ENCODE peak calls at places on chromosomes 11 and 22, in seven cellular contexts. One of them, this sample, is unnamed.

GRCh38 chr22:33789690-33790253 is 130.5 kb downstream of the LARGE1 start:
- DNase-seq in fibroblast of pulmonary artery: no peak
- DNase-seq in upper lobe of right lung: no peak
- DNase-seq in OCI-LY7: no peak
- DNase-seq in progenitor cell of endocrine pancreas: no peak
- DNase-seq in activated CD4-positive, alpha-beta memory T cell treated with anti-CD3 and anti-CD28 coated beads for 36 hours: no peak
- DNase-seq in stimulated activated CD8-positive, alpha-beta memory T cell treated with anti-CD3 and anti-CD28 coated beads, Interleukin-12 subunit alpha, Interleukin-12 subunit beta, amount 100 ng/mL, for 4 hours: no peak
- DNase-seq in this sample: no peak

GRCh38 chr11:37468344-37468743 is 870.3 kb upstream of the RAG2 start:
- DNase-seq in fibroblast of pulmonary artery: no peak
- DNase-seq in upper lobe of right lung: no peak
- DNase-seq in OCI-LY7: no peak
- DNase-seq in progenitor cell of endocrine pancreas: no peak
- DNase-seq in activated CD4-positive, alpha-beta memory T cell treated with anti-CD3 and anti-CD28 coated beads for 36 hours: no peak
- DNase-seq in stimulated activated CD8-positive, alpha-beta memory T cell treated with anti-CD3 and anti-CD28 coated beads, Interleukin-12 subunit alpha, Interleukin-12 subunit beta, amount 100 ng/mL, for 4 hours: no peak
- DNase-seq in this sample: no peak

GRCh38 chr11:72814831-72815618 is 814 bp downstream of the ATG16L2 start:
- DNase-seq in fibroblast of pulmonary artery: peak
- DNase-seq in upper lobe of right lung: peak
- DNase-seq in OCI-LY7: peak
- DNase-seq in progenitor cell of endocrine pancreas: no peak
- DNase-seq in activated CD4-positive, alpha-beta memory T cell treated with anti-CD3 and anti-CD28 coated beads for 36 hours: peak
- DNase-seq in stimulated activated CD8-positive, alpha-beta memory T cell treated with anti-CD3 and anti-CD28 coated beads, Interleukin-12 subunit alpha, Interleukin-12 subunit beta, amount 100 ng/mL, for 4 hours: no peak
- DNase-seq in this sample: peak

GRCh38 chr22:30186535-30186934 is 60.0 kb downstream of the LIF start:
- DNase-seq in fibroblast of pulmonary artery: no peak
- DNase-seq in upper lobe of right lung: no peak
- DNase-seq in OCI-LY7: no peak
- DNase-seq in progenitor cell of endocrine pancreas: no peak
- DNase-seq in activated CD4-positive, alpha-beta memory T cell treated with anti-CD3 and anti-CD28 coated beads for 36 hours: no peak
- DNase-seq in stimulated activated CD8-positive, alpha-beta memory T cell treated with anti-CD3 and anti-CD28 coated beads, Interleukin-12 subunit alpha, Interleukin-12 subunit beta, amount 100 ng/mL, for 4 hours: no peak
- DNase-seq in this sample: no peak

GRCh38 chr11:44731685-44732411 is 5.1 kb downstream of the TSPAN18 start:
- DNase-seq in fibroblast of pulmonary artery: peak
- DNase-seq in upper lobe of right lung: no peak
- DNase-seq in OCI-LY7: no peak
- DNase-seq in progenitor cell of endocrine pancreas: no peak
- DNase-seq in activated CD4-positive, alpha-beta memory T cell treated with anti-CD3 and anti-CD28 coated beads for 36 hours: no peak
- DNase-seq in stimulated activated CD8-positive, alpha-beta memory T cell treated with anti-CD3 and anti-CD28 coated beads, Interleukin-12 subunit alpha, Interleukin-12 subunit beta, amount 100 ng/mL, for 4 hours: no peak
- DNase-seq in this sample: no peak

GRCh38 chr22:42330953-42331525 is 60.6 kb upstream of the TCF20 start:
- DNase-seq in fibroblast of pulmonary artery: no peak
- DNase-seq in upper lobe of right lung: no peak
- DNase-seq in OCI-LY7: peak
- DNase-seq in progenitor cell of endocrine pancreas: no peak
- DNase-seq in activated CD4-positive, alpha-beta memory T cell treated with anti-CD3 and anti-CD28 coated beads for 36 hours: no peak
- DNase-seq in stimulated activated CD8-positive, alpha-beta memory T cell treated with anti-CD3 and anti-CD28 coated beads, Interleukin-12 subunit alpha, Interleukin-12 subunit beta, amount 100 ng/mL, for 4 hours: no peak
- DNase-seq in this sample: no peak

GRCh38 chr11:66864172-66864901 is 7.5 kb downstream of the LRFN4 start:
- DNase-seq in fibroblast of pulmonary artery: no peak
- DNase-seq in upper lobe of right lung: no peak
- DNase-seq in OCI-LY7: peak
- DNase-seq in progenitor cell of endocrine pancreas: no peak
- DNase-seq in activated CD4-positive, alpha-beta memory T cell treated with anti-CD3 and anti-CD28 coated beads for 36 hours: no peak
- DNase-seq in stimulated activated CD8-positive, alpha-beta memory T cell treated with anti-CD3 and anti-CD28 coated beads, Interleukin-12 subunit alpha, Interleukin-12 subunit beta, amount 100 ng/mL, for 4 hours: no peak
- DNase-seq in this sample: no peak

GRCh38 chr11:34308821-34309585 is 48.8 kb downstream of the ABTB2 start:
- DNase-seq in fibroblast of pulmonary artery: peak
- DNase-seq in upper lobe of right lung: no peak
- DNase-seq in OCI-LY7: no peak
- DNase-seq in progenitor cell of endocrine pancreas: no peak
- DNase-seq in activated CD4-positive, alpha-beta memory T cell treated with anti-CD3 and anti-CD28 coated beads for 36 hours: no peak
- DNase-seq in stimulated activated CD8-positive, alpha-beta memory T cell treated with anti-CD3 and anti-CD28 coated beads, Interleukin-12 subunit alpha, Interleukin-12 subunit beta, amount 100 ng/mL, for 4 hours: no peak
- DNase-seq in this sample: no peak

GRCh38 chr11:117378966-117379865 is 51.6 kb downstream of the CEP164 start:
- DNase-seq in fibroblast of pulmonary artery: no peak
- DNase-seq in upper lobe of right lung: no peak
- DNase-seq in OCI-LY7: no peak
- DNase-seq in progenitor cell of endocrine pancreas: no peak
- DNase-seq in activated CD4-positive, alpha-beta memory T cell treated with anti-CD3 and anti-CD28 coated beads for 36 hours: no peak
- DNase-seq in stimulated activated CD8-positive, alpha-beta memory T cell treated with anti-CD3 and anti-CD28 coated beads, Interleukin-12 subunit alpha, Interleukin-12 subunit beta, amount 100 ng/mL, for 4 hours: no peak
- DNase-seq in this sample: no peak

GRCh38 chr22:46501701-46502100 is 35.7 kb downstream of the CELSR1 start:
- DNase-seq in fibroblast of pulmonary artery: peak
- DNase-seq in upper lobe of right lung: no peak
- DNase-seq in OCI-LY7: no peak
- DNase-seq in progenitor cell of endocrine pancreas: no peak
- DNase-seq in activated CD4-positive, alpha-beta memory T cell treated with anti-CD3 and anti-CD28 coated beads for 36 hours: no peak
- DNase-seq in stimulated activated CD8-positive, alpha-beta memory T cell treated with anti-CD3 and anti-CD28 coated beads, Interleukin-12 subunit alpha, Interleukin-12 subunit beta, amount 100 ng/mL, for 4 hours: no peak
- DNase-seq in this sample: peak

GRCh38 chr22:30250713-30251267 is 4.2 kb upstream of the LIF start:
- DNase-seq in fibroblast of pulmonary artery: peak
- DNase-seq in upper lobe of right lung: no peak
- DNase-seq in OCI-LY7: no peak
- DNase-seq in progenitor cell of endocrine pancreas: no peak
- DNase-seq in activated CD4-positive, alpha-beta memory T cell treated with anti-CD3 and anti-CD28 coated beads for 36 hours: peak
- DNase-seq in stimulated activated CD8-positive, alpha-beta memory T cell treated with anti-CD3 and anti-CD28 coated beads, Interleukin-12 subunit alpha, Interleukin-12 subunit beta, amount 100 ng/mL, for 4 hours: peak
- DNase-seq in this sample: peak

GRCh38 chr22:47570851-47571250 is 808.4 kb downstream of the TBC1D22A start:
- DNase-seq in fibroblast of pulmonary artery: no peak
- DNase-seq in upper lobe of right lung: peak
- DNase-seq in OCI-LY7: no peak
- DNase-seq in progenitor cell of endocrine pancreas: no peak
- DNase-seq in activated CD4-positive, alpha-beta memory T cell treated with anti-CD3 and anti-CD28 coated beads for 36 hours: no peak
- DNase-seq in stimulated activated CD8-positive, alpha-beta memory T cell treated with anti-CD3 and anti-CD28 coated beads, Interleukin-12 subunit alpha, Interleukin-12 subunit beta, amount 100 ng/mL, for 4 hours: no peak
- DNase-seq in this sample: no peak

GRCh38 chr11:66970808-66971442 is 4.2 kb upstream of the C11orf86 start:
- DNase-seq in fibroblast of pulmonary artery: peak
- DNase-seq in upper lobe of right lung: no peak
- DNase-seq in OCI-LY7: no peak
- DNase-seq in progenitor cell of endocrine pancreas: no peak
- DNase-seq in activated CD4-positive, alpha-beta memory T cell treated with anti-CD3 and anti-CD28 coated beads for 36 hours: peak
- DNase-seq in stimulated activated CD8-positive, alpha-beta memory T cell treated with anti-CD3 and anti-CD28 coated beads, Interleukin-12 subunit alpha, Interleukin-12 subunit beta, amount 100 ng/mL, for 4 hours: no peak
- DNase-seq in this sample: peak

GRCh38 chr11:112285918-112286317 is 25.3 kb upstream of the PLET1 start:
- DNase-seq in fibroblast of pulmonary artery: peak
- DNase-seq in upper lobe of right lung: no peak
- DNase-seq in OCI-LY7: no peak
- DNase-seq in progenitor cell of endocrine pancreas: no peak
- DNase-seq in activated CD4-positive, alpha-beta memory T cell treated with anti-CD3 and anti-CD28 coated beads for 36 hours: no peak
- DNase-seq in stimulated activated CD8-positive, alpha-beta memory T cell treated with anti-CD3 and anti-CD28 coated beads, Interleukin-12 subunit alpha, Interleukin-12 subunit beta, amount 100 ng/mL, for 4 hours: no peak
- DNase-seq in this sample: peak

GRCh38 chr22:29002603-29003002 is 59.0 kb downstream of the C22orf31 start:
- DNase-seq in fibroblast of pulmonary artery: no peak
- DNase-seq in upper lobe of right lung: no peak
- DNase-seq in OCI-LY7: no peak
- DNase-seq in progenitor cell of endocrine pancreas: no peak
- DNase-seq in activated CD4-positive, alpha-beta memory T cell treated with anti-CD3 and anti-CD28 coated beads for 36 hours: no peak
- DNase-seq in stimulated activated CD8-positive, alpha-beta memory T cell treated with anti-CD3 and anti-CD28 coated beads, Interleukin-12 subunit alpha, Interleukin-12 subunit beta, amount 100 ng/mL, for 4 hours: no peak
- DNase-seq in this sample: no peak

GRCh38 chr11:6927030-6927617 is 898 bp downstream of the ZNF215 start:
- DNase-seq in fibroblast of pulmonary artery: no peak
- DNase-seq in upper lobe of right lung: no peak
- DNase-seq in OCI-LY7: peak
- DNase-seq in progenitor cell of endocrine pancreas: no peak
- DNase-seq in activated CD4-positive, alpha-beta memory T cell treated with anti-CD3 and anti-CD28 coated beads for 36 hours: no peak
- DNase-seq in stimulated activated CD8-positive, alpha-beta memory T cell treated with anti-CD3 and anti-CD28 coated beads, Interleukin-12 subunit alpha, Interleukin-12 subunit beta, amount 100 ng/mL, for 4 hours: no peak
- DNase-seq in this sample: no peak

GRCh38 chr11:1855886-1856265 is 3.0 kb downstream of the LSP1 start:
- DNase-seq in fibroblast of pulmonary artery: no peak
- DNase-seq in upper lobe of right lung: no peak
- DNase-seq in OCI-LY7: no peak
- DNase-seq in progenitor cell of endocrine pancreas: no peak
- DNase-seq in activated CD4-positive, alpha-beta memory T cell treated with anti-CD3 and anti-CD28 coated beads for 36 hours: no peak
- DNase-seq in stimulated activated CD8-positive, alpha-beta memory T cell treated with anti-CD3 and anti-CD28 coated beads, Interleukin-12 subunit alpha, Interleukin-12 subunit beta, amount 100 ng/mL, for 4 hours: no peak
- DNase-seq in this sample: no peak

GRCh38 chr11:104451193-104451592 is 287.2 kb upstream of the PDGFD start:
- DNase-seq in fibroblast of pulmonary artery: peak
- DNase-seq in upper lobe of right lung: no peak
- DNase-seq in OCI-LY7: no peak
- DNase-seq in progenitor cell of endocrine pancreas: no peak
- DNase-seq in activated CD4-positive, alpha-beta memory T cell treated with anti-CD3 and anti-CD28 coated beads for 36 hours: no peak
- DNase-seq in stimulated activated CD8-positive, alpha-beta memory T cell treated with anti-CD3 and anti-CD28 coated beads, Interleukin-12 subunit alpha, Interleukin-12 subunit beta, amount 100 ng/mL, for 4 hours: no peak
- DNase-seq in this sample: no peak

GRCh38 chr11:86314636-86315035 is 12.6 kb downstream of the HIKESHI start:
- DNase-seq in fibroblast of pulmonary artery: no peak
- DNase-seq in upper lobe of right lung: no peak
- DNase-seq in OCI-LY7: no peak
- DNase-seq in progenitor cell of endocrine pancreas: no peak
- DNase-seq in activated CD4-positive, alpha-beta memory T cell treated with anti-CD3 and anti-CD28 coated beads for 36 hours: no peak
- DNase-seq in stimulated activated CD8-positive, alpha-beta memory T cell treated with anti-CD3 and anti-CD28 coated beads, Interleukin-12 subunit alpha, Interleukin-12 subunit beta, amount 100 ng/mL, for 4 hours: no peak
- DNase-seq in this sample: no peak

GRCh38 chr11:419248-420005 is 4.6 kb upstream of the SIGIRR start:
- DNase-seq in fibroblast of pulmonary artery: no peak
- DNase-seq in upper lobe of right lung: no peak
- DNase-seq in OCI-LY7: no peak
- DNase-seq in progenitor cell of endocrine pancreas: no peak
- DNase-seq in activated CD4-positive, alpha-beta memory T cell treated with anti-CD3 and anti-CD28 coated beads for 36 hours: no peak
- DNase-seq in stimulated activated CD8-positive, alpha-beta memory T cell treated with anti-CD3 and anti-CD28 coated beads, Interleukin-12 subunit alpha, Interleukin-12 subunit beta, amount 100 ng/mL, for 4 hours: no peak
- DNase-seq in this sample: no peak

GRCh38 chr11:27064086-27064485 is 23.5 kb downstream of the BBOX1 start:
- DNase-seq in fibroblast of pulmonary artery: no peak
- DNase-seq in upper lobe of right lung: no peak
- DNase-seq in OCI-LY7: no peak
- DNase-seq in progenitor cell of endocrine pancreas: no peak
- DNase-seq in activated CD4-positive, alpha-beta memory T cell treated with anti-CD3 and anti-CD28 coated beads for 36 hours: no peak
- DNase-seq in stimulated activated CD8-positive, alpha-beta memory T cell treated with anti-CD3 and anti-CD28 coated beads, Interleukin-12 subunit alpha, Interleukin-12 subunit beta, amount 100 ng/mL, for 4 hours: no peak
- DNase-seq in this sample: no peak

GRCh38 chr11:1574256-1575242 is 2.5 kb upstream of the DUSP8 start:
- DNase-seq in fibroblast of pulmonary artery: peak
- DNase-seq in upper lobe of right lung: peak
- DNase-seq in OCI-LY7: peak
- DNase-seq in progenitor cell of endocrine pancreas: peak
- DNase-seq in activated CD4-positive, alpha-beta memory T cell treated with anti-CD3 and anti-CD28 coated beads for 36 hours: peak
- DNase-seq in stimulated activated CD8-positive, alpha-beta memory T cell treated with anti-CD3 and anti-CD28 coated beads, Interleukin-12 subunit alpha, Interleukin-12 subunit beta, amount 100 ng/mL, for 4 hours: no peak
- DNase-seq in this sample: peak

GRCh38 chr11:75341583-75341982 is 9.9 kb downstream of the ARRB1 start:
- DNase-seq in fibroblast of pulmonary artery: no peak
- DNase-seq in upper lobe of right lung: no peak
- DNase-seq in OCI-LY7: no peak
- DNase-seq in progenitor cell of endocrine pancreas: no peak
- DNase-seq in activated CD4-positive, alpha-beta memory T cell treated with anti-CD3 and anti-CD28 coated beads for 36 hours: no peak
- DNase-seq in stimulated activated CD8-positive, alpha-beta memory T cell treated with anti-CD3 and anti-CD28 coated beads, Interleukin-12 subunit alpha, Interleukin-12 subunit beta, amount 100 ng/mL, for 4 hours: no peak
- DNase-seq in this sample: no peak

GRCh38 chr11:24593332-24593731 is 96.5 kb downstream of the LUZP2 start:
- DNase-seq in fibroblast of pulmonary artery: no peak
- DNase-seq in upper lobe of right lung: no peak
- DNase-seq in OCI-LY7: no peak
- DNase-seq in progenitor cell of endocrine pancreas: no peak
- DNase-seq in activated CD4-positive, alpha-beta memory T cell treated with anti-CD3 and anti-CD28 coated beads for 36 hours: no peak
- DNase-seq in stimulated activated CD8-positive, alpha-beta memory T cell treated with anti-CD3 and anti-CD28 coated beads, Interleukin-12 subunit alpha, Interleukin-12 subunit beta, amount 100 ng/mL, for 4 hours: no peak
- DNase-seq in this sample: peak

GRCh38 chr11:12457030-12457600 is 79.7 kb downstream of the PARVA start:
- DNase-seq in fibroblast of pulmonary artery: peak
- DNase-seq in upper lobe of right lung: no peak
- DNase-seq in OCI-LY7: no peak
- DNase-seq in progenitor cell of endocrine pancreas: no peak
- DNase-seq in activated CD4-positive, alpha-beta memory T cell treated with anti-CD3 and anti-CD28 coated beads for 36 hours: no peak
- DNase-seq in stimulated activated CD8-positive, alpha-beta memory T cell treated with anti-CD3 and anti-CD28 coated beads, Interleukin-12 subunit alpha, Interleukin-12 subunit beta, amount 100 ng/mL, for 4 hours: no peak
- DNase-seq in this sample: peak

This sample was measured in IMR-90.